ENCODE peak calls at places on chromosomes 4 and X, in six cellular contexts. Z, I, H, W, M and P are unnamed samples. For H3K27me3, the result is how much of the 10 kb centered on the place peaks cover.

GRCh38 chrX:134898450-134898849 is 92.3 kb upstream of the SMIM10 start:
- DNase-seq in Z (no peak), I (no peak), H (no peak), W (no peak), M (no peak), P (no peak)

GRCh38 chr4:137253949-137254348 is 278.3 kb downstream of the PCDH18 start:
- DNase-seq in Z (no peak), I (no peak), H (no peak), W (no peak), M (no peak), P (no peak)

GRCh38 chr4:75037253-75037652 is 104.3 kb downstream of the PARM1 start:
- DNase-seq in Z (no peak), I (peak), H (no peak), W (no peak), M (no peak), P (no peak)

GRCh38 chr4:141131738-141132688 is 1.3 kb downstream of the RNF150 start:
- DNase-seq in Z (peak), I (peak), H (peak), W (peak), M (peak), P (peak)

GRCh38 chr4:94345267-94345666 is 2.6 kb upstream of the HPGDS start:
- DNase-seq in Z (no peak), I (no peak), H (no peak), W (no peak), M (no peak), P (no peak)

GRCh38 chr4:82629238-82630000 is 67.6 kb upstream of the TMEM150C start:
- DNase-seq in Z (no peak), I (no peak), H (no peak), W (no peak), M (no peak), P (no peak)

GRCh38 chrX:31374786-31375185 is 302.9 kb upstream of the FTHL17 start:
- DNase-seq in Z (no peak), I (no peak), H (no peak), W (no peak), M (no peak), P (no peak)

GRCh38 chr4:54940996-54941395 is 184.4 kb downstream of the KDR start:
- DNase-seq in Z (no peak), I (no peak), H (no peak), W (no peak), M (no peak), P (no peak)

GRCh38 chr4:156677656-156678055 is 293.9 kb downstream of the PDGFC start:
- DNase-seq in Z (no peak), I (no peak), H (no peak), W (no peak), M (no peak), P (no peak)

GRCh38 chr4:152655272-152656129 is 24.3 kb downstream of the TMEM154 start:
- DNase-seq in Z (peak), I (no peak), H (no peak), W (no peak), M (no peak), P (no peak)

GRCh38 chr4:106366026-106366425 is 2.6 kb downstream of the GIMD1 start:
- DNase-seq in Z (no peak), I (no peak), H (no peak), W (no peak), M (no peak), P (no peak)

GRCh38 chrX:122238801-122239200 is 945.3 kb upstream of the GRIA3 start:
- DNase-seq in Z (no peak), I (no peak), H (no peak), W (no peak), M (no peak), P (no peak)

GRCh38 chr4:113976937-113977855 is 2.3 kb downstream of the ARSJ start:
- DNase-seq in Z (no peak), I (no peak), H (no peak), W (no peak), M (no peak), P (no peak)
- H3K4me3 ChIP-seq in Z (no peak), I (no peak), H (no peak), W (peak), M (peak), P (no peak)

GRCh38 chrX:5644786-5645185 is 583.9 kb downstream of the NLGN4X start:
- DNase-seq in Z (no peak), I (no peak), H (peak), W (no peak), M (no peak), P (no peak)
- H3K27me3 ChIP-seq in Z (under half), I (under half), H (under half), W (under half), M (under half), P (under half)

DNA sequence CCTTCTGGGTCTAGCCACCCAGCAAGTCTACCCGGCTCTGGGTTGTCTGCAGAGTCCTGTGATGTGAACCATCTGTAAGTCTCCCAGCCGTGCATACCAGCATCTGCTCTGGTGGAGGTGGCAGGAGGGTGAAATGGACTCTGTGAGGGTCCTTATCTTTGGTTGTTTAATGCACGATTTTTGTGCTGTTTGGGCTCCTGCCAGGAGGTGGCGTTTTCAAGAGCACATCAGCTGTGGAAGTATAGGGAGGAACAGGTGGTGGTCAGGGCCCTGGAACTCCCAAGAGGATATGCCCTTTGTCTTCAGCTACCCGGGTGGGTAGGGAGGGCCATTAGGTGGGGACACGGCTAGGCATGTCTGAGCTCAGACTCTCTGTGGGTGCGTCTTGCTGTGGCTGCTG is 66.5 kb upstream of the ZFP42 start:
- DNase-seq in Z (no peak), I (no peak), H (peak), W (no peak), M (no peak), P (no peak)
- TF ChIP-seq CTCF in Z (no peak), I (no peak), H (peak), W (no peak), M (no peak), P (no peak)

DNA sequence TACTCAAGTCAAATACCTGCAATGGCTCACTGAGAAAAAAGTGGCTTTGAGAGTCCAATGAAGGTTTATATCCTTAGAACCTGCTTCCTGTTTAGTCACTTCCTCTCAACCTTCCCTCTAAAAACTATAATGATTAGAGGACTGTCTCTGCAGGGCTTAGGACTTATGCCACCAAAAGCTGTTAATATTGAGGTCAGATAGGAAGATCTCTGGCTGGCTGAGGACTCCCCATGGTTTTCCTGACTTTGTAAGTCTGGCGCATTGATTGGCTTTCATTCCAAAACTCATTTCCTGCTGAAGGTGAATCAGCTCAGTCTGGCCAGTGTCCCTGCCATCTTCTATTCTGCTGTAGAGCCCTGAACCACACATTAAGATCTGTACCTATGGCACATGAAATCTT is 140.9 kb upstream of the ANK2 start:
- DNase-seq in Z (no peak), I (no peak), H (peak), W (no peak), M (no peak), P (no peak)
- H3K4me3 ChIP-seq in Z (no peak), I (no peak), H (peak), W (no peak), M (no peak), P (no peak)

GRCh38 chr4:170049793-170050192 is 23.6 kb upstream of the MFAP3L start:
- DNase-seq in Z (no peak), I (no peak), H (no peak), W (no peak), M (no peak), P (no peak)
- H3K27me3 ChIP-seq in Z (under half), I (under half), H (under half), W (under half), M (under half), P (under half)